ENCODE peak calls at places on chromosomes 4 and X, in six cellular contexts. O is IMR-90, Q is K562, A is esophagus squamous epithelium, I is ovary, T is HepG2. N is an unnamed sample.

GRCh38 chr4:21811576-21811975 is 137.0 kb downstream of the KCNIP4 start:
- DNase-seq in O (no peak), Q (no peak), A (no peak), I (no peak), T (peak; percentile 18), N (no peak)

GRCh38 chr4:101127176-101127790 is 220.0 kb downstream of the PPP3CA start:
- DNase-seq in O (no peak), Q (no peak), A (no peak), I (no peak), T (no peak), N (no peak)

GRCh38 chr4:143369556-143369955 is 32.9 kb downstream of the GAB1 start:
- DNase-seq in O (no peak), Q (no peak), A (no peak), I (no peak), T (no peak), N (no peak)

GRCh38 chrX:20116575-20117240 is at the start of gene MAP7D2:
- DNase-seq in O (no peak), Q (no peak), A (no peak), I (no peak), T (peak; percentile 2), N (no peak)

GRCh38 chr4:96407651-96408342 is 567.9 kb downstream of the PDHA2 start:
- DNase-seq in O (no peak), Q (no peak), A (no peak), I (no peak), T (no peak), N (no peak)

GRCh38 chr4:48047896-48048295 is 31.3 kb downstream of the NIPAL1 start:
- DNase-seq in O (no peak), Q (no peak), A (no peak), I (no peak), T (no peak), N (no peak)

GRCh38 chrX:72245461-72246089 is 6.7 kb upstream of the ERCC6L start:
- DNase-seq in O (peak; percentile 61), Q (peak; percentile 70), A (no peak), I (peak; percentile 32), T (peak; percentile 37), N (peak; percentile 26)

GRCh38 chr4:94931626-94932025 is 173.9 kb downstream of the BMPR1B start:
- DNase-seq in O (no peak), Q (no peak), A (no peak), I (no peak), T (no peak), N (no peak)

GRCh38 chrX:13599491-13599890 is 30.1 kb downstream of the EGFL6 start:
- DNase-seq in O (no peak), Q (no peak), A (no peak), I (no peak), T (no peak), N (no peak)

GRCh38 chrX:129876734-129877395 is 29.1 kb upstream of the UTP14A start:
- DNase-seq in O (peak; percentile 29), Q (no peak), A (no peak), I (no peak), T (peak; percentile 78), N (no peak)

GRCh38 chrX:151700581-151700980 is 5.3 kb downstream of the PRRG3 start:
- DNase-seq in O (no peak), Q (no peak), A (no peak), I (no peak), T (no peak), N (no peak)

GRCh38 chr4:121888134-121888533 is 17.9 kb upstream of the BBS7 start:
- DNase-seq in O (no peak), Q (no peak), A (no peak), I (no peak), T (no peak), N (no peak)

GRCh38 chr4:127249066-127249766 is 383.5 kb upstream of the INTU start:
- DNase-seq in O (peak; percentile 54), Q (no peak), A (no peak), I (no peak), T (no peak), N (no peak)

GRCh38 chr4:27711041-27711440 is 850.4 kb downstream of the STIM2 start:
- DNase-seq in O (no peak), Q (no peak), A (no peak), I (no peak), T (no peak), N (no peak)

GRCh38 chr4:72997409-72997808 is 72.1 kb downstream of the COX18 start:
- DNase-seq in O (peak; percentile 11), Q (no peak), A (no peak), I (no peak), T (no peak), N (no peak)

GRCh38 chr4:126701756-126702155 is 931.0 kb upstream of the INTU start:
- DNase-seq in O (peak; percentile 81), Q (no peak), A (no peak), I (no peak), T (no peak), N (no peak)

GRCh38 chr4:81724925-81725329 is 253.2 kb upstream of the RASGEF1B start:
- DNase-seq in O (no peak), Q (no peak), A (no peak), I (no peak), T (peak; percentile 7), N (no peak)

GRCh38 chrX:37825225-37825842 is 22.0 kb downstream of the DYNLT3 start:
- DNase-seq in O (peak; percentile 38), Q (peak; percentile 19), A (no peak), I (peak; percentile 27), T (peak; percentile 8), N (no peak)

GRCh38 chr4:40316782-40317635 is 18.1 kb upstream of the CHRNA9 start:
- DNase-seq in O (peak; percentile 91), Q (peak; percentile 65), A (no peak), I (peak; percentile 70), T (peak; percentile 47), N (peak; percentile 28)

GRCh38 chrX:121851033-121851432 is 803.6 kb downstream of the GLUD2 start:
- DNase-seq in O (no peak), Q (no peak), A (no peak), I (no peak), T (no peak), N (no peak)

GRCh38 chr4:71187399-71188196 is 151.2 kb upstream of the SLC4A4 start:
- DNase-seq in O (peak; percentile 60), Q (no peak), A (no peak), I (peak; percentile 14), T (no peak), N (no peak)

GRCh38 chrX:1658083-1658463 is 43.2 kb downstream of the ASMT start:
- DNase-seq in O (no peak), Q (no peak), A (no peak), I (no peak), T (no peak), N (no peak)

GRCh38 chr4:7710126-7710525 is 229.5 kb downstream of the AFAP1 start:
- DNase-seq in O (no peak), Q (no peak), A (no peak), I (no peak), T (no peak), N (no peak)

GRCh38 chrX:31715675-31716074 is 643.8 kb upstream of the FTHL17 start:
- DNase-seq in O (no peak), Q (no peak), A (no peak), I (no peak), T (no peak), N (no peak)

GRCh38 chr4:188008377-188008776 is 12.8 kb downstream of the ZFP42 start:
- DNase-seq in O (peak; percentile 95), Q (no peak), A (no peak), I (no peak), T (no peak), N (no peak)

GRCh38 chr4:115110191-115111166 is 2.9 kb downstream of the NDST4 start:
- DNase-seq in O (no peak), Q (no peak), A (no peak), I (peak; percentile 17), T (no peak), N (no peak)

GRCh38 chr4:115108850-115109249 is 4.6 kb downstream of the NDST4 start:
- DNase-seq in O (no peak), Q (no peak), A (no peak), I (no peak), T (no peak), N (no peak)

GRCh38 chr4:115113382-115114106 is at the start of gene NDST4:
- DNase-seq in O (no peak), Q (no peak), A (no peak), I (no peak), T (no peak), N (no peak)
- H3K4me3 ChIP-seq in O (no peak within 1 kb of the TSS), Q (no peak within 1 kb of the TSS), A (no peak within 1 kb of the TSS), I (peak within 1 kb of the TSS; percentile 8), T (no peak within 1 kb of the TSS), N (no peak within 1 kb of the TSS)

DNA sequence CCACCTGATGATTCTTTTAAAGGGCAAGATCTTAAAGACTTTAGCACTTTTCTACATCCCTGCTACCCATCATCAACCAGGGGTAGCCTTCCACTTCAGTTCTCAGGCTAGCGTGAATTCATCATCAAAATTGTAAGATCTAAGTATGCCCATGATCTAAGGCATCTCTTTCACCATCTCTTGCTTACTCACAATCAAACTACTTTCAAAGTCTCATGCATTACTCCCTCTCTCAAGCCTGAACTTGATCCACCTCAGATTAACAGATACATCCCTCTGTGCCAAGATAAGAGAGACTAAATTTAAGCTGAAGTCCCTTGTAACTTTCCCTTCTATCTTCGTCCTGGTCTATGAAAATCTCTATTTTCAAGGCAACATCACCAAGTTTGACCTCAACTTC is 62.8 kb downstream of the DHX15 start:
- DNase-seq in O (peak; percentile 23), Q (no peak), A (no peak), I (no peak), T (no peak), N (no peak)
- TF ChIP-seq POLR2A in O (no peak), Q (no peak), A (no peak), I (no peak), T (no peak), N (no peak)

GRCh38 chr4:148065069-148065468 is 333.2 kb downstream of the ARHGAP10 start:
- DNase-seq in O (peak; percentile 90), Q (no peak), A (no peak), I (peak; percentile 63), T (no peak), N (no peak)
- H3K4me1 ChIP-seq in O (peaks cover 8% of the 10 kb centered on the region), Q (no peaks in the 10 kb centered on the region), A (peaks cover 29% of the 10 kb centered on the region), I (peaks cover 23% of the 10 kb centered on the region), T (no peaks in the 10 kb centered on the region), N (no peaks in the 10 kb centered on the region)

GRCh38 chr4:120005527-120005926 is 61.1 kb downstream of the MAD2L1 start:
- DNase-seq in O (no peak), Q (no peak), A (no peak), I (no peak), T (no peak), N (no peak)
- H3K4me3 ChIP-seq in O (no peak overlapping the region), Q (no peak overlapping the region), A (no peak overlapping the region), I (no peak overlapping the region), T (no peak overlapping the region), N (no peak overlapping the region)

N was measured in breast epithelium.